ENCODE peak calls at places on chromosome 21, in nine cellular contexts. J is NCI-H1417; F is endothelial cell of umbilical vein; H is 8988T; S is WTC11; L is cardiac muscle cell; N is stimulated activated CD4-positive, alpha-beta T cell treated with anti-CD3 and anti-CD28 coated beads, Interleukin-4, amount 100 ng/mL, for 4 hours; W is T-helper 1 cell; Y is HS-27A. K is an unnamed sample.

GRCh38 chr21:17476006-17476405 is 36.8 kb upstream of the CXADR start:
- DNase-seq in W (no peak), Y (no peak), L (no peak), H (no peak), F (no peak), J (no peak), S (no peak), N (no peak), K (no peak)

GRCh38 chr21:38037416-38037815 is 121.2 kb upstream of the KCNJ6 start:
- DNase-seq in L (no peak), F (peak), W (no peak), J (no peak), S (no peak), Y (no peak), N (no peak), H (no peak), K (no peak)

GRCh38 chr21:39471598-39471997 is 19.8 kb downstream of the SH3BGR start:
- DNase-seq in N (no peak), S (no peak), W (no peak), Y (no peak), H (no peak), F (no peak), L (no peak), J (no peak), K (no peak)

GRCh38 chr21:37074195-37074510 is 1.1 kb downstream of the TTC3 start:
- DNase-seq in S (no peak), J (peak), F (no peak), W (no peak), Y (no peak), H (no peak), N (no peak), L (no peak), K (no peak)

GRCh38 chr21:33890187-33890586 is 25.4 kb downstream of the ATP5PO start:
- DNase-seq in F (no peak), S (no peak), H (no peak), L (no peak), W (no peak), J (no peak), N (no peak), Y (no peak), K (no peak)

GRCh38 chr21:25809013-25809412 is 74.2 kb downstream of the GABPA start:
- DNase-seq in H (no peak), J (no peak), Y (peak), F (no peak), N (no peak), L (no peak), S (no peak), W (no peak), K (no peak)

GRCh38 chr21:14917762-14918161 is 147.0 kb downstream of the NRIP1 start:
- DNase-seq in Y (no peak), H (no peak), S (no peak), F (no peak), J (no peak), L (no peak), W (no peak), N (no peak), K (no peak)

GRCh38 chr21:45991606-45992301 is 10.2 kb downstream of the COL6A1 start:
- DNase-seq in L (no peak), Y (no peak), W (no peak), S (no peak), N (no peak), J (no peak), H (peak), F (no peak), K (no peak)

GRCh38 chr21:29504751-29505321 is 206.1 kb downstream of the BACH1 start:
- DNase-seq in H (no peak), F (no peak), S (no peak), J (no peak), L (no peak), W (no peak), N (no peak), Y (peak), K (no peak)

GRCh38 chr21:18951291-18952038 is 547.9 kb upstream of the TMPRSS15 start:
- DNase-seq in H (no peak), L (peak), Y (peak), W (no peak), F (no peak), S (peak), N (no peak), J (peak), K (peak)

GRCh38 chr21:33419538-33420123 is 16.4 kb downstream of the IFNGR2 start:
- DNase-seq in S (no peak), J (no peak), H (no peak), Y (no peak), F (peak), L (no peak), N (no peak), W (no peak), K (no peak)

GRCh38 chr21:43921602-43921978 is 56.6 kb downstream of the AGPAT3 start:
- DNase-seq in Y (no peak), W (peak), F (no peak), L (no peak), N (no peak), S (no peak), H (no peak), J (no peak), K (no peak)

GRCh38 chr21:16789636-16790035 is 723.2 kb upstream of the CXADR start:
- DNase-seq in J (no peak), Y (no peak), H (no peak), W (no peak), N (no peak), L (no peak), S (no peak), F (no peak), K (no peak)

GRCh38 chr21:33069994-33070811 is at the start of gene OLIG1:
- DNase-seq in S (peak), Y (no peak), N (peak), H (no peak), J (no peak), F (peak), L (peak), W (no peak), K (no peak)

GRCh38 chr21:42376338-42376982 is 10.1 kb upstream of the TFF1 start:
- DNase-seq in Y (no peak), L (no peak), W (no peak), H (no peak), N (no peak), S (peak), J (no peak), F (no peak), K (no peak)

GRCh38 chr21:44518684-44519083 is 21.3 kb downstream of the KRTAP10-1 start:
- DNase-seq in F (no peak), N (no peak), W (no peak), Y (no peak), L (no peak), S (no peak), J (no peak), H (no peak), K (no peak)

GRCh38 chr21:46156678-46157077 is 1.3 kb upstream of the FTCD start:
- DNase-seq in S (no peak), H (no peak), L (no peak), N (no peak), Y (no peak), F (no peak), J (no peak), W (no peak), K (no peak)

GRCh38 chr21:44905016-44905724 is 15.5 kb downstream of the ITGB2 start:
- DNase-seq in Y (no peak), H (no peak), N (no peak), W (no peak), S (no peak), L (no peak), J (no peak), F (no peak), K (no peak)

GRCh38 chr21:45291613-45292398 is 4.1 kb upstream of the POFUT2 start:
- DNase-seq in H (no peak), W (no peak), J (no peak), F (no peak), S (no peak), N (no peak), Y (no peak), L (no peak), K (no peak)

GRCh38 chr21:45386336-45386727 is 18.6 kb upstream of the COL18A1 start:
- DNase-seq in W (no peak), F (no peak), N (no peak), H (no peak), Y (no peak), S (no peak), L (no peak), J (no peak), K (no peak)

GRCh38 chr21:21163904-21164303 is 165.7 kb downstream of the NCAM2 start:
- DNase-seq in H (no peak), W (peak), L (peak), J (peak), Y (peak), N (peak), S (peak), F (peak), K (no peak)

GRCh38 chr21:37095821-37096220 is 22.8 kb downstream of the TTC3 start:
- DNase-seq in H (no peak), Y (no peak), S (no peak), W (no peak), J (no peak), F (no peak), L (no peak), N (no peak), K (no peak)

GRCh38 chr21:44051462-44051941 is 39.4 kb downstream of the TRAPPC10 start:
- DNase-seq in L (no peak), F (no peak), W (no peak), H (no peak), J (no peak), S (no peak), N (no peak), Y (no peak), K (no peak)

GRCh38 chr21:28100366-28100765 is 892.3 kb downstream of the LTN1 start:
- DNase-seq in Y (no peak), L (no peak), W (no peak), N (no peak), F (no peak), S (no peak), J (no peak), H (no peak), K (no peak)